ENCODE peak calls at places on chromosome 20, in five cellular contexts. E is GM06990, J is substantia nigra, W is PC-9, V is lower lobe of right lung. R is an unnamed sample.

GRCh38 chr20:878511-879307 is 37.4 kb downstream of the ANGPT4 start:
- DNase-seq in E (no peak), J (no peak), W (no peak), V (no peak), R (no peak)

GRCh38 chr20:62925420-62926228 is 681 bp downstream of the DIDO1 start:
- DNase-seq in E (peak), J (no peak), W (no peak), V (no peak), R (no peak)

GRCh38 chr20:37936451-37936850 is 33.5 kb downstream of the VSTM2L start:
- DNase-seq in E (no peak), J (no peak), W (no peak), V (no peak), R (no peak)

GRCh38 chr20:50295345-50295744 is 104.7 kb downstream of the CEBPB start:
- DNase-seq in E (no peak), J (no peak), W (no peak), V (no peak), R (no peak)

GRCh38 chr20:57335392-57335791 is 5.8 kb downstream of the SPO11 start:
- DNase-seq in E (no peak), J (no peak), W (no peak), V (no peak), R (no peak)

GRCh38 chr20:41169791-41170351 is 32.5 kb downstream of the PLCG1 start:
- DNase-seq in E (no peak), J (no peak), W (no peak), V (no peak), R (no peak)

GRCh38 chr20:10978713-10979112 is 304.9 kb upstream of the JAG1 start:
- DNase-seq in E (no peak), J (no peak), W (no peak), V (no peak), R (no peak)

GRCh38 chr20:32199006-32199405 is 8.5 kb downstream of the PLAGL2 start:
- DNase-seq in E (no peak), J (no peak), W (peak), V (no peak), R (no peak)

GRCh38 chr20:44457016-44457415 is 18.7 kb upstream of the TTPAL start:
- DNase-seq in E (no peak), J (no peak), W (no peak), V (no peak), R (no peak)

GRCh38 chr20:31816221-31816620 is 2.9 kb upstream of the MYLK2 start:
- DNase-seq in E (no peak), J (no peak), W (no peak), V (no peak), R (no peak)

GRCh38 chr20:48789781-48790544 is 37.8 kb downstream of the PREX1 start:
- DNase-seq in E (no peak), J (no peak), W (peak), V (no peak), R (no peak)

GRCh38 chr20:953742-954141 is 37.6 kb upstream of the ANGPT4 start:
- DNase-seq in E (no peak), J (no peak), W (no peak), V (no peak), R (no peak)

GRCh38 chr20:8372819-8373218 is 240.8 kb downstream of the PLCB1 start:
- DNase-seq in E (no peak), J (no peak), W (no peak), V (no peak), R (no peak)

GRCh38 chr20:2136275-2136674 is 34.6 kb downstream of the STK35 start:
- DNase-seq in E (no peak), J (no peak), W (no peak), V (no peak), R (no peak)

GRCh38 chr20:13839421-13840092 is 54.7 kb downstream of the NDUFAF5 start:
- DNase-seq in E (no peak), J (no peak), W (peak), V (no peak), R (no peak)

R was measured in amygdala.